ENCODE peak calls at places on chromosomes 3 and 15, in six cellular contexts. K is body of pancreas; I is OCI-LY7; A is neuronal stem cell; S is cardiac muscle cell; D is CD4-positive, alpha-beta memory T cell. Y is an unnamed sample.

GRCh38 chr3:87076951-87077350 is 86.0 kb upstream of the VGLL3 start:
- DNase-seq in K (no peak), S (no peak), A (no peak), I (no peak), D (no peak), Y (no peak)

GRCh38 chr15:48062476-48062875 is 58.3 kb upstream of the SLC24A5 start:
- DNase-seq in D (no peak), S (no peak), K (no peak), I (no peak), A (no peak), Y (peak; percentile 87)

GRCh38 chr15:69615756-69616155 is 163.1 kb downstream of the RPLP1 start:
- DNase-seq in S (no peak), I (no peak), D (no peak), A (no peak), K (no peak), Y (no peak)

GRCh38 chr15:58462547-58462946 is 30.8 kb downstream of the LIPC start:
- DNase-seq in D (no peak), I (peak; percentile 15), K (no peak), S (no peak), A (no peak), Y (no peak)

GRCh38 chr15:33067456-33067855 is 127.1 kb downstream of the FMN1 start:
- DNase-seq in I (no peak), A (no peak), K (no peak), D (no peak), S (no peak), Y (peak; percentile 24)

GRCh38 chr3:38579551-38580449 is 69.7 kb downstream of the SCN5A start:
- DNase-seq in S (peak; percentile 69), D (no peak), I (peak; percentile 17), A (no peak), K (no peak), Y (no peak)

GRCh38 chr15:77525411-77525811 is 104.7 kb downstream of the HMG20A start:
- DNase-seq in S (no peak), I (no peak), K (no peak), D (no peak), A (no peak), Y (peak; percentile 95)

GRCh38 chr3:15659254-15659975 is 57.9 kb downstream of the BTD start:
- DNase-seq in A (no peak), S (no peak), D (no peak), I (no peak), K (no peak), Y (peak; percentile 73)

GRCh38 chr15:69467636-69468035 is 15.0 kb downstream of the RPLP1 start:
- DNase-seq in K (no peak), S (no peak), A (no peak), D (no peak), I (no peak), Y (no peak)

GRCh38 chr3:125014570-125015179 is 41.1 kb downstream of the HEG1 start:
- DNase-seq in I (no peak), K (no peak), S (no peak), D (no peak), A (no peak), Y (no peak)

GRCh38 chr3:125013095-125013494 is 42.7 kb downstream of the HEG1 start:
- DNase-seq in A (no peak), I (no peak), D (no peak), S (no peak), K (no peak), Y (no peak)

GRCh38 chr3:125019271-125019670 is 36.5 kb downstream of the HEG1 start:
- DNase-seq in I (no peak), S (no peak), A (no peak), K (no peak), D (no peak), Y (no peak)

GRCh38 chr3:125022186-125022585 is 33.6 kb downstream of the HEG1 start:
- DNase-seq in K (no peak), A (no peak), D (no peak), S (no peak), I (no peak), Y (no peak)

GRCh38 chr3:125017406-125017805 is 38.4 kb downstream of the HEG1 start:
- DNase-seq in S (no peak), D (no peak), K (no peak), I (no peak), A (no peak), Y (no peak)
- H3K36me3 ChIP-seq in S (peaks cover 44% of the 10 kb centered on the region), D (peaks cover 38% of the 10 kb centered on the region), K (no peaks in the 10 kb centered on the region), I (no peaks in the 10 kb centered on the region), A (peaks cover 86% of the 10 kb centered on the region), Y (peaks cover 48% of the 10 kb centered on the region)

DNA sequence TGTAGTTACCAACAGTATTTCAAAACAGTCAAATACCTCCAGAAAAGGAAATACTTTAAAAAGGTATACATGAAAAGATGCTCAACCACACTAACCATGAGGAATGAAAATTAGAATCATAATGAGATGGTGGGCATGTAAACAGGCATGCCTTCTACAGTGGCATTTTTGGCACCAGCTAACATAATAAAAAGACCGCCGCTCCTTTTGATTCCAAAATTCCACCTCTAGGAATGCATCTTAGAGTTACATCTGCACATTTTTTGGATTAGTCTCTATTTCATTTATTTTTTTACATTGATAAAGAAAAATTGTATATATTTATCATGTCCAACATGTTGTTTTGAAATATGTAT is 37.0 kb upstream of the SPTBN5 start:
- DNase-seq in A (no peak), S (no peak), K (no peak), I (no peak), D (no peak), Y (no peak)
- H3K4me1 ChIP-seq in A (peaks cover 21% of the 10 kb centered on the region), S (peaks cover 17% of the 10 kb centered on the region), K (peaks cover 67% of the 10 kb centered on the region), I (peaks cover 58% of the 10 kb centered on the region), D (peaks cover 53% of the 10 kb centered on the region), Y (peaks cover 30% of the 10 kb centered on the region)

GRCh38 chr15:90082140-90082713 is 20.0 kb downstream of the IDH2 start:
- DNase-seq in S (no peak), D (no peak), K (no peak), A (no peak), I (no peak), Y (no peak)
- H3K36me3 ChIP-seq in S (peaks cover 43% of the 10 kb centered on the region), D (peaks cover 32% of the 10 kb centered on the region), K (peaks cover 39% of the 10 kb centered on the region), A (peaks cover 92% of the 10 kb centered on the region), I (peaks cover 74% of the 10 kb centered on the region), Y (peaks cover 7% of the 10 kb centered on the region)

GRCh38 chr3:188396251-188396650 is 242.3 kb downstream of the LPP start:
- DNase-seq in S (no peak), D (no peak), I (no peak), A (no peak), K (no peak), Y (no peak)
- H3K4me1 ChIP-seq in S (peaks cover 33% of the 10 kb centered on the region), D (peaks cover 22% of the 10 kb centered on the region), I (peaks cover 50% of the 10 kb centered on the region), A (peaks cover 7% of the 10 kb centered on the region), K (peaks cover 56% of the 10 kb centered on the region), Y (no peaks in the 10 kb centered on the region)

GRCh38 chr3:64002248-64002647 is 21.0 kb downstream of the PSMD6 start:
- DNase-seq in I (no peak), D (no peak), A (no peak), K (no peak), S (no peak), Y (no peak)

GRCh38 chr3:63995056-63995576 is 28.2 kb downstream of the PSMD6 start:
- DNase-seq in S (no peak), D (no peak), A (no peak), K (no peak), I (no peak), Y (no peak)

GRCh38 chr3:63998852-63999754 is 24.2 kb downstream of the PSMD6 start:
- DNase-seq in K (peak; percentile 85), I (no peak), A (no peak), D (no peak), S (peak; percentile 41), Y (no peak)

GRCh38 chr3:64003589-64003988 is 19.7 kb downstream of the PSMD6 start:
- DNase-seq in S (no peak), A (no peak), K (no peak), I (no peak), D (no peak), Y (no peak)

DNA sequence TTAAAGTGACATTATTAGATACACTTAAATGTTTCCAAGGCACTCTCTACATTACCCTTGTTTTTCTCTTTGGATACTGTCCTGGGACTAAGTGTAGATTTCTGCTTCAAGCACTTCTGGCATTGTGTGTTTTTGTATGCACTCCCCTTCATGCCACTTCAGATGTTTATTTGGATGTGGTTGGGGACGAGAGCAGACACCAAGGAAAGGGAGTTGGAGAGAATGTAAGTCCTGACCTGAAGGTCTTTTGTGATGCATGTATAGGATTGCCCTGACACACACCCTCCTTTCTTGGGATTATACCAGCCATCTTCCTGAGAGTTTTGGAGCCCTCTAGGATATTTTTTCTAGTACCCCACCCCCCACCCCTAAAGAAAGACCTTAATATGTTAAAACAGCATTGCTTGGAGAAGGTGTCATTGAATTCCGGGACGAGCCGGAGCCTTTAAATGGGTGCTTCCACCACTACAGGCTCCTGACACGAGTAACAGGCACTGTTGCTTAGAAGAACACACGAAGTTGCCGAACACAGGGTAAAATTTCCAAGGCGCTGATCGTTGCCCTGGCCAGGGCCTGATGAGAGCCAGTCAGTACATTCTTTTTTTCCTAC is 22.7 kb downstream of the PSMD6 start:
- DNase-seq in A (no peak), S (no peak), D (no peak), K (no peak), I (no peak), Y (no peak)
- H3K36me3 ChIP-seq in A (peaks cover 98% of the 10 kb centered on the region), S (peaks cover 12% of the 10 kb centered on the region), D (peaks cover 83% of the 10 kb centered on the region), K (peaks cover 8% of the 10 kb centered on the region), I (peaks cover 93% of the 10 kb centered on the region), Y (no peaks in the 10 kb centered on the region)

DNA sequence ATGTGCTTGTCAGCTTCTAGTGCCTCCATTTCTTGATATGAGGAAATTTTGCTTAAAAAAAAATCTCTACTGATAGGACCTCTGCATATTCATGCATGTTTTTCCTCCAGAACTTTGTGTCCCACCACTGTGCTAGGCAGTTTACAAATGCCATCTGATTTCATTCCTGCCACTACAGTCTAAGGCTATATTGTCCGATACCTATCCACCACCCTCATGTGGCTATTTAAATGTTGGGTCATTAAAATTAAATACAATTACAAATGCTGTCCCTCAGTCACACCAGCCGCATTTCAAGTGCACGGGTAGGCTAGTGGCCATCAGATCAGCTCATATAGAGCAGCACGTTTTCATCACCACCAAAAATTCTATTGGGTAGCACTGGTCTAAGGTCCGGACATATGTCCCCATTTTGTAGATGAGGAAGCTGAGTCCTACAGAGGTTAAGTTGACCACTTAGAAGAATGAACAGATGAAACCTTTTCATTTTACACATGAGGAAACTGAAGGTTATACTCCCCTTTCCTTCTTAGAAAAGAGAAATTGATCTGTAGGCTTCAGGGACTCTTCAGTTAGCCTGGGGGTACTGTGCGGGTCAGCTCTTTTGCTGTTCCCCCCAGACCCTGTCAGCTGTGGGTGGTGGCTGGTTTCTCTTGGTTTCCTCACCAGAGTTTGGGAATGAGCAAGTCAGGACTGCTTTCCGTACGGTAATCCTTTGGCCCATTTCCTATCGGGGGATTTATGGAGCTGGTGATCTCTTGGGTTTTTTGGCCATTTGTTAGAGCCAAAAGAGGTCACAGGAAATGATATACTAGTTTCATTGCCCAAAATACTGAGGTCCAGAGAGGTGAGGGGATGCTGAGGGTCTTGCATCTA is 56.6 kb downstream of the SMAD3 start:
- DNase-seq in D (no peak), K (no peak), A (no peak), S (no peak), I (no peak), Y (no peak)
- H3K4me1 ChIP-seq in D (peaks cover 100% of the 10 kb centered on the region), K (peaks cover 77% of the 10 kb centered on the region), A (peaks cover 17% of the 10 kb centered on the region), S (peaks cover under 1% of the 10 kb centered on the region), I (peaks cover 54% of the 10 kb centered on the region), Y (peaks cover 34% of the 10 kb centered on the region)

DNA sequence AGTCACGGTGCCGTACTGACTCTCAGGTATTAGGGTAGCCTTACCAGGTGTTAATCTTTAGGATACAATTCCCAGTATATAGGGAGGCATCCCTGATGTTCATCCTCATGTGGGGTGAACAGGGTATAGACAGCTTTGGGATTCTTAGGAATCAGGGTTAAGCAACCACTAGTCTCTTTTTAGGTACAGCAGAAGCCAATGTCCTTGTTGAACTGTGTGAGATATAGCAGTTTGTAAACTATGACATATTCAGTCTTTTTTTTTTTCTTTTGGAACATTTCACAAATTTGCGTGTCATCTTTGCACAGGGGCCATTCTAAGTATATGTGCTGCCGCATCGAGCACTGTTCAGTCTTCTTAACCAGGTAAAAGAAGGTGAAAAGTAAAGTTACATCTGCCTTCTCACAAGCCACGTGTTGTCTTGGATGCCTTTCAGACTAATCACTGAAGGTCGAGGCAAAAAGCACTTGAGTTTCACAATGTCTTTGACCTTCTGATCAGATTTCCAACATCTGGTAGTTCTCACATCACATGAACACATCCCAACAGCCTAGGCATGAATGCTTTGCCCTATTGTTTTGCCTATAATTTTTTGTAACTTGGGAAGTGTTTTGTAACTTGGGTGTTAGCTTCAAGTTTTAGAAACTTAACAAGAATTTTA is 17.2 kb downstream of the TSEN2 start:
- DNase-seq in D (no peak), K (peak; percentile 71), I (no peak), A (no peak), S (peak; percentile 50), Y (no peak)
- H3K36me3 ChIP-seq in D (peaks cover 16% of the 10 kb centered on the region), K (peaks cover 14% of the 10 kb centered on the region), I (peaks cover 97% of the 10 kb centered on the region), A (peaks cover 96% of the 10 kb centered on the region), S (peaks cover 31% of the 10 kb centered on the region), Y (peaks cover 74% of the 10 kb centered on the region)